ENCODE peak calls at places on chromosomes 3 and 15, in four cellular contexts. J is AG04450, Q is spleen, H is coronary artery. P is an unnamed sample.

GRCh38 chr15:80593486-80594055 is 101.5 kb upstream of the ABHD17C start:
- DNase-seq in J (no peak), Q (no peak), H (no peak), P (no peak)

GRCh38 chr3:180855364-180855763 is 57.1 kb upstream of the FXR1 start:
- DNase-seq in H (no peak), J (no peak), Q (no peak), P (no peak)

GRCh38 chr15:90082140-90082713 is 20.0 kb downstream of the IDH2 start:
- DNase-seq in J (no peak), Q (no peak), H (no peak), P (no peak)

GRCh38 chr15:64521726-64522164 is 61.4 kb downstream of the ZNF609 start:
- DNase-seq in J (no peak), Q (no peak), H (no peak), P (no peak)

GRCh38 chr3:63966871-63967270 is 54.7 kb upstream of the SCAANT1 start:
- DNase-seq in H (no peak), Q (no peak), J (no peak), P (no peak)

GRCh38 chr3:122635789-122636188 is 44.9 kb upstream of the PARP14 start:
- DNase-seq in H (no peak), J (no peak), Q (no peak), P (no peak)

GRCh38 chr3:171129827-171130226 is 103.3 kb upstream of the SLC2A2 start:
- DNase-seq in J (no peak), Q (no peak), H (no peak), P (no peak)

GRCh38 chr3:168813261-168813660 is 717.5 kb upstream of the GOLIM4 start:
- DNase-seq in J (no peak), Q (no peak), H (no peak), P (no peak)

GRCh38 chr3:117920240-117920923 is 1114.3 kb downstream of the IGSF11 start:
- DNase-seq in H (no peak), Q (no peak), J (no peak), P (no peak)

GRCh38 chr15:58724471-58724870 is 25.0 kb downstream of the ADAM10 start:
- DNase-seq in H (no peak), J (no peak), Q (no peak), P (no peak)

GRCh38 chr15:47587938-47588817 is 129.1 kb upstream of the SEMA6D start:
- DNase-seq in J (no peak), H (no peak), Q (no peak), P (no peak)

GRCh38 chr15:101110681-101111569 is 140.9 kb downstream of the CHSY1 start:
- DNase-seq in H (no peak), Q (peak), J (no peak), P (no peak)

GRCh38 chr3:178152010-178152409 is 384.2 kb upstream of the KCNMB2 start:
- DNase-seq in Q (no peak), H (no peak), J (no peak), P (no peak)

GRCh38 chr3:9123849-9124248 is 125.6 kb downstream of the SRGAP3 start:
- DNase-seq in Q (no peak), J (no peak), H (no peak), P (no peak)

GRCh38 chr3:69784854-69785523 is 45.7 kb downstream of the MITF start:
- DNase-seq in Q (no peak), H (peak), J (peak), P (no peak)

GRCh38 chr15:31160740-31161495 is 59.4 kb upstream of the TRPM1 start:
- DNase-seq in Q (no peak), H (no peak), J (no peak), P (no peak)

GRCh38 chr15:50353999-50354837 is 780 bp downstream of the GABPB1 start:
- DNase-seq in H (peak), Q (peak), J (peak), P (no peak)

GRCh38 chr3:4825572-4826236 is 153.5 kb upstream of the BHLHE40 start:
- DNase-seq in J (no peak), Q (no peak), H (no peak), P (no peak)

GRCh38 chr15:97692317-97693015 is 268.0 kb upstream of the ARRDC4 start:
- DNase-seq in Q (no peak), J (no peak), H (no peak), P (no peak)

GRCh38 chr3:60086811-60087210 is 1037.0 kb upstream of the CFAP20DC start:
- DNase-seq in Q (no peak), J (no peak), H (no peak), P (no peak)

GRCh38 chr15:78208887-78209645 is 25.3 kb downstream of the ACSBG1 start:
- DNase-seq in J (no peak), Q (no peak), H (peak), P (no peak)

GRCh38 chr3:79937567-79937966 is 169.8 kb upstream of the ROBO1 start:
- DNase-seq in H (no peak), J (no peak), Q (no peak), P (no peak)

GRCh38 chr15:84681822-84682221 is 23.8 kb upstream of the NMB start:
- DNase-seq in J (no peak), Q (no peak), H (no peak), P (no peak)

GRCh38 chr3:149197669-149198068 is 24.0 kb downstream of the CP start:
- DNase-seq in J (no peak), Q (no peak), H (no peak), P (no peak)

GRCh38 chr15:48086162-48086561 is 34.6 kb upstream of the SLC24A5 start:
- DNase-seq in Q (no peak), H (no peak), J (no peak), P (no peak)

GRCh38 chr15:73851679-73852078 is 21.7 kb upstream of the TBC1D21 start:
- DNase-seq in J (peak), H (no peak), Q (no peak), P (no peak)

GRCh38 chr3:191415566-191415965 is 45.4 kb upstream of the PYDC2 start:
- DNase-seq in J (no peak), Q (no peak), H (no peak), P (no peak)

DNA sequence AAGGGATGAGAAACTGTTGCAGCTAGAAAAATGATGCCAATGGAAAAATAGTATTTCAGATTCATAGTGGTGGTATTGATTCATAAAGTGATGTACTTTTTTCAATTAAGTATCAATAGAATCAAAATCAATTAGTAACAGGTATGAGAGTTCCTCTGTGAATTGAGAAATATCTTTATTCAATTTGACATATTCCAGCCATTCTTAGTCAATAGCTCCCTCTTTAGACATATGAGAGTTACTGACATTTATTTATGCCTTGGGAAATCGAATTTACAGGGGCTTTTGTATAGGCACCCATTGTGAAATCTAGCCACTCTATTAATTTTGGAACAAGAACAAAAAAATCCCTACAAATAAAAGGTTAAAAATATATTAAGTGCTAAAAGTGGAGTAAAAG is 386.9 kb upstream of the CNTN3 start:
- DNase-seq in J (no peak), Q (no peak), H (no peak), P (no peak)
- TF ChIP-seq CTCF in J (peak), Q (no peak), H (no peak), P (peak)

GRCh38 chr3:143897558-143898305 is 49.5 kb upstream of the SLC9A9 start:
- DNase-seq in J (no peak), H (no peak), Q (no peak), P (no peak)

GRCh38 chr3:143896486-143896885 is 48.2 kb upstream of the SLC9A9 start:
- DNase-seq in J (no peak), Q (no peak), H (no peak), P (no peak)

GRCh38 chr3:143901105-143901504 is 52.8 kb upstream of the SLC9A9 start:
- DNase-seq in Q (no peak), J (peak), H (no peak), P (no peak)

DNA sequence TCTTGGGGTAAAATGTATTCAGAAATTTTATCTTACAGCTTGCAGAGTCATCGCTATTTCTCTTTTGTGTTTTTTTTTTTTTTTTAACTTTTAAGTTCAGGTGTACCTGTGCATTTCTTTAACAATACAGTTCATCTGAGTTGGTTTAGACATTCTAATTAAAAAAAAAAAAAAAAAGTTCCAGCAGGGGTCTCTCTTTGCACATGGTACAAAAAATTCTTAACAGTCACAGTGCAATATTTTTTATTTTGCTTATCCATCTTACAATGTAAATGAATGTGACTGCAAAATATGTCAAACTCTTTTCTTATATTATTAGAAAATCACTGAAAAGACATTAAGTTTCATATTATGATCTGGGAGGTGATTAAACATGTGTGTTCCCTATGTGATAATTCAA is 47.5 kb upstream of the SLC9A9 start:
- DNase-seq in J (no peak), Q (no peak), H (no peak), P (no peak)
- TF ChIP-seq CTCF in J (peak), Q (no peak), H (no peak), P (peak)

GRCh38 chr3:126955004-126955790 is 27.7 kb upstream of the PLXNA1 start:
- DNase-seq in Q (peak), H (no peak), J (no peak), P (peak)

GRCh38 chr3:126957776-126958637 is 24.9 kb upstream of the PLXNA1 start:
- DNase-seq in H (no peak), J (no peak), Q (peak), P (peak)

GRCh38 chr3:126958638-126959085 is 24.3 kb upstream of the PLXNA1 start:
- DNase-seq in H (no peak), Q (peak), J (no peak), P (peak)

GRCh38 chr3:126956361-126956760 is 26.6 kb upstream of the PLXNA1 start:
- DNase-seq in H (no peak), J (no peak), Q (peak), P (peak)

DNA sequence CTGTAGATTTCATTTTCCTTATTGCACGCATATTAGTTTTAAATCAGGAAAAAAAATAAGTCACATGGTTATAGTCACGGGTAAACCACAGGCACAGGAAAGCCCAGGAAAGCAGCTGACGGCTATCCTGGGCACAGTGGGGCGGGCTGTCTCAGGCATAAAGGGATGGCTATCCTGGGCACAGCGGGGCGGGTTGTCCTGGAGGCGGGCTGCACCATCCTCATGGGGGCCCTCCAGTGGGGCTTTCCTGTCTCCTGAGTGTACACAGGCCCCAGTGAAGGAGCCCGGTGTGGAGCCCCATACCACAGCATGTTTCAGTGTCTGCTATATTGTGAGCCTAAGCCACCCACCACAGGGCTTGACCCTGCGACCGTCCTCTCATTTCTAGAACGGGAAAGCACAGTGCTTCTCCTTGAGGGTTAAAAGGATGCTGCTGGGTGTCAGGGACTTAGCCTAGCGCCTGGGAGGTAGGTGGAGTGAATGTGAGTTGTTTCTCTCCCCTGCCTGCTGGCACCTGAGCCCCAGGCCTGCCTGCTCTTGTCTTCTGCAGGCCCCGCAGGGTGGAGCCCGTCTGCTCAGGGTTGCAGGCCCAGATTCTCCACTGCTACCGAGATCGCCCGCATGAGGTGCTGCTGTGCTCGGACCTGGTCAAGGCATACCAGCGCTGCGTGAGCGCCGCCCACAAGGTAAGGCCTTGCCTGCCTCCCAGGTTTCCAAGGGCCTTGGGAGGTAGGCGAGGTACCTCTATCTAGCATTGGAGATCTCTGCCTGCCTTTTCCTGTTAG is 25.9 kb upstream of the PLXNA1 start:
- DNase-seq in H (no peak), Q (peak), J (no peak), P (peak)
- TF ChIP-seq CTCF in H (no peak), Q (no peak), J (no peak), P (no peak)

GRCh38 chr3:160473978-160474377 is 24.4 kb upstream of the TRIM59 start:
- DNase-seq in Q (no peak), H (no peak), J (peak), P (no peak)

GRCh38 chr3:160471892-160472291 is 22.3 kb upstream of the TRIM59 start:
- DNase-seq in H (no peak), J (no peak), Q (no peak), P (no peak)

GRCh38 chr3:160472344-160472743 is 22.8 kb upstream of the TRIM59 start:
- DNase-seq in Q (no peak), H (no peak), J (no peak), P (no peak)

GRCh38 chr3:160474416-160474838 is 24.8 kb upstream of the TRIM59 start:
- DNase-seq in Q (no peak), H (no peak), J (no peak), P (no peak)

DNA sequence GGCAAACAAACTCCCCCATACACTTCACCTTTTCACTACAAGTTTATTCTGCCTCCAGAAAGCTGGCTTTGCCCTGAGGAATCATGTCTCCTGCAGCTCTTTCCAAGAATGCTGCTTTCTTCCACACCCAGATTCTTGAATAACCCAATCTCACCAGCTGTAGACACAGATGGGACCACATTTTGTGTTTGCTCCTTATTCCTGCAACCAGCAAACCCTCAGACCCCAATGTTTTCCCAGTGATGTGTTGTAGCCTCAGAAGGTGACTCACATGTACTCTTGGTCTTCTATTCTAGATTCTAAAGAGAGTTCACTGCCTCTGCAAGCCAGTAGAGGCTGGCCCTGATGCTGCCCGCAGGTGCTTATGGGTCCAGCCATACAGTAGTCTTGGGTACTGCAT is 23.6 kb upstream of the TRIM59 start:
- DNase-seq in H (no peak), Q (no peak), J (no peak), P (no peak)
- TF ChIP-seq CTCF in H (no peak), Q (no peak), J (no peak), P (no peak)

DNA sequence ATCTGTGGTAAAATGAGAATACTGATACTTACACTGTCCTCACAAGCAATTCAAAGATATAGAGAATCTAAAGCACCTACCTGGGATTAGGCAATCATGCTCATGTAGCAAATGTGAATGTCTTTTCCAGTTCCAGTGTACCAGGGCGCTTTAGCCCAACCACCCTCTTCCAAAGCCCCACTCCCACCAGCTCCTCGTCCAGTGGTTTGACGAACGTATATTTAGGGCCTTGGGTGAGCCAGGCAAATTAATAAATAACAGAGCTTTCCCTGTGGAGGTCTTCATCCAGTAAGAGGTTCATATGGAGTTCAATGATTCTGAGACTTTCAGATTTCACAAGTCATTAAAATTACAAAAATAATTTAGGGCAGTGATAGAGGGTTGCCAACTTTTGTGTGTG is 162.3 kb upstream of the C2CD4B start:
- DNase-seq in H (no peak), Q (no peak), J (no peak), P (no peak)
- TF ChIP-seq CTCF in H (no peak), Q (no peak), J (no peak), P (no peak)

DNA sequence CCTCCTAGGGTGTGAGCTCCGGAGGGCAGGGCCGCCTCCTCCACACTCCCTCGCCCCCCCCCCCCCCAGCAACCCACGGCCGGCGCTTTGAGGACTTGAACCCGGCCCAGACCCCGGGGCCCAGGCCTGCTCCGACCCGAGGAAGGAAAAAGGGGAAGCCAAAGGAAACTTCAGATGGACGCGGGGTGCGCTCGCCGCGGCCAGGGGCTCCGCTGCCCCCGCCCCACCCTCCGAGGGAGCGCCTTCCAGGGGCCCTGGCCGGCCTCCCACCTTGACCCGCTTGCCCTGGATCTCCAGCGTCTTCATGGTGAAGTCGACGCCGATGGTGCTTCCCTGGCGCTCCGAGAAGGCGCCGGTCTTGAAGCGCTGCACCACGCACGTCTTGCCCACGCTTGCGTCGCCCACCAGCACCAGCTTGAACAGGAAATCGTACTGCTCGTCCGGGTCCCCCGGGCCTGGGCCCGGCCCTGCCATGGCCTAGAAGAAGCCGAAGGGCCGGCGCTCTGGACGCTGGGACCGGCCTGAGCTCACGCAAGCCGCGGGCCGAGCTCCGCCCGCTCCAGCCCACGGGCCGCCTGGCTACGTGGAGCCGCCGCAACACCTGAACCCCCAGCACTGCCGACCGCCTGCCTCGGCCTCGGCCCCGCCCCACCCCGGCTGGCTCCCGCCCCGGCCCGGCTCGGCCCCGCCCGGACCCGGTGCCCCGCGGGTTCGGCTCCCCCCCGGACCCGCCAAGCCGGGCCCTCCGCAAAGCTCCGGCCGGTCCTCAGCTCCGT is 400 bp downstream of the RAB43 start:
- DNase-seq in H (no peak), Q (no peak), J (no peak), P (no peak)
- TF ChIP-seq CTCF in H (no peak), Q (no peak), J (no peak), P (no peak)

DNA sequence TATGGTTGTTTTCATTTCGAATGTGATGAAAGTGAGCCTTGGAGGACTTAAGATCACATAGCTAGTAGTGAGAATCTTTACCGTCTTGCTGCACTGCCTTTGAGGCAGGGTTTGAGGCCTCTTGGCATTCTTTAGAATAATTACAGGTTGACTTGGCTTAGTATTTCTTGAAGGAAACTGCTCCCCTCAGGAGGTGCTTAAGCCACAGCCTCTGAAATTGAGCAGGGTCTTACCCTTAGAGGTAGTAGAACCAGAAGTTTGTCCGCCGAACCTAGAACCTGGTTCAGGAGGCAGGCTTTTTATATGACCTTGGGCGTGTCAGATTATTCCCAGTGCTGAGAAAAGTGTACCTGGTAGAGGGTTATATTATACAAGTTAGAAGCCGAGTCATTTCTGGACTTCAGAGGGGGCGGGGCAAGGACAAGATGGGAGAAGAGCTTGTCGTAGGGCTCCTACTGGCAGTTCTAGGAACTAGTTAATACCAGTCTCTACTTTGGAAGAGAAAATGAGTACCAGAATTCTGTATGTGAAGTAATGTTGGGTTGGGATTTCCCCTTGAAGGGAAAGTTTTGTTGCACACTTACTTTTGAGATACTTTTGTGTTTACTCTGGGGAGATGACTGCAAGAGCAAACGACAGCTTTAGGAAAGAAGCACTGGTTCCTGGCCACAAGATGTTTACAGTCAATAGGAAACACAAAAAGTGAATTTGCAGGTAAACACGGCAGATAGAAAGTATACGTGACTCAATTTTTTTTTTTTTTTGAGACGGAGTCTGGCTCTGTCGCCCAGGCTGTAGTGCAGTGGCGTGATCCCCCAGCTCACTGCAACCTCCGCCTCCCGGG is 1.3 kb downstream of the TFG start:
- DNase-seq in J (no peak), Q (no peak), H (no peak), P (no peak)
- TF ChIP-seq CTCF in J (peak), Q (no peak), H (no peak), P (peak)

P was measured in chondrocyte.